ENCODE peak calls at places on chromosomes 3 and 15, in seven cellular contexts. One of them, this sample, is unnamed.

GRCh38 chr15:63985221-63986184 is 60.8 kb downstream of the DAPK2 start:
- DNase-seq in mesenchymal stem cell: no peak
- DNase-seq in neuronal stem cell: no peak
- DNase-seq in H1: no peak
- DNase-seq in IMR-90: peak
- DNase-seq in H9: no peak
- DNase-seq in trophoblast cell: no peak
- DNase-seq in this sample: no peak

GRCh38 chr3:136366289-136366688 is 116.1 kb downstream of the PCCB start:
- DNase-seq in trophoblast cell: peak
- DNase-seq in H9: no peak
- DNase-seq in H1: no peak
- DNase-seq in mesenchymal stem cell: peak
- DNase-seq in IMR-90: peak
- DNase-seq in neuronal stem cell: no peak
- DNase-seq in this sample: no peak

GRCh38 chr15:92898988-92899909 is 875 bp upstream of the CHD2 start:
- DNase-seq in neuronal stem cell: no peak
- DNase-seq in trophoblast cell: peak
- DNase-seq in IMR-90: peak
- DNase-seq in H1: no peak
- DNase-seq in H9: no peak
- DNase-seq in mesenchymal stem cell: no peak
- DNase-seq in this sample: no peak

GRCh38 chr3:21326704-21327103 is 424.3 kb downstream of the ZNF385D start:
- DNase-seq in neuronal stem cell: peak
- DNase-seq in trophoblast cell: peak
- DNase-seq in H1: no peak
- DNase-seq in IMR-90: peak
- DNase-seq in H9: no peak
- DNase-seq in mesenchymal stem cell: no peak
- DNase-seq in this sample: peak

GRCh38 chr3:196810963-196811581 is 56.6 kb upstream of the SENP5 start:
- DNase-seq in IMR-90: no peak
- DNase-seq in trophoblast cell: no peak
- DNase-seq in neuronal stem cell: no peak
- DNase-seq in H9: no peak
- DNase-seq in mesenchymal stem cell: no peak
- DNase-seq in H1: no peak
- DNase-seq in this sample: no peak

GRCh38 chr3:72451840-72452239 is 396.4 kb downstream of the SHQ1 start:
- DNase-seq in IMR-90: no peak
- DNase-seq in neuronal stem cell: no peak
- DNase-seq in trophoblast cell: no peak
- DNase-seq in H1: no peak
- DNase-seq in H9: no peak
- DNase-seq in mesenchymal stem cell: no peak
- DNase-seq in this sample: peak

GRCh38 chr3:47418167-47419082 is 37.6 kb downstream of the PTPN23 start:
- DNase-seq in mesenchymal stem cell: no peak
- DNase-seq in trophoblast cell: no peak
- DNase-seq in neuronal stem cell: no peak
- DNase-seq in H1: no peak
- DNase-seq in IMR-90: no peak
- DNase-seq in H9: no peak
- DNase-seq in this sample: peak

GRCh38 chr3:127750226-127751031 is 71.9 kb downstream of the MGLL start:
- DNase-seq in H9: no peak
- DNase-seq in IMR-90: peak
- DNase-seq in H1: no peak
- DNase-seq in neuronal stem cell: no peak
- DNase-seq in trophoblast cell: peak
- DNase-seq in mesenchymal stem cell: peak
- DNase-seq in this sample: no peak

GRCh38 chr15:88647362-88648105 is 8.7 kb downstream of the ISG20 start:
- DNase-seq in trophoblast cell: no peak
- DNase-seq in H9: peak
- DNase-seq in H1: no peak
- DNase-seq in mesenchymal stem cell: no peak
- DNase-seq in neuronal stem cell: no peak
- DNase-seq in IMR-90: no peak
- DNase-seq in this sample: no peak

GRCh38 chr3:167209011-167209410 is 171.1 kb downstream of the ZBBX start:
- DNase-seq in IMR-90: no peak
- DNase-seq in H1: no peak
- DNase-seq in neuronal stem cell: no peak
- DNase-seq in mesenchymal stem cell: no peak
- DNase-seq in H9: no peak
- DNase-seq in trophoblast cell: peak
- DNase-seq in this sample: peak

GRCh38 chr3:185937689-185938374 is at the start of gene TRA2B:
- DNase-seq in IMR-90: peak
- DNase-seq in mesenchymal stem cell: peak
- DNase-seq in trophoblast cell: peak
- DNase-seq in H1: peak
- DNase-seq in neuronal stem cell: peak
- DNase-seq in H9: peak
- DNase-seq in this sample: peak

GRCh38 chr3:29307229-29307796 is 26.4 kb downstream of the RBMS3 start:
- DNase-seq in mesenchymal stem cell: peak
- DNase-seq in IMR-90: peak
- DNase-seq in trophoblast cell: no peak
- DNase-seq in H1: no peak
- DNase-seq in neuronal stem cell: no peak
- DNase-seq in H9: no peak
- DNase-seq in this sample: no peak

GRCh38 chr3:73740041-73740440 is 115.3 kb upstream of the PDZRN3 start:
- DNase-seq in IMR-90: peak
- DNase-seq in trophoblast cell: no peak
- DNase-seq in neuronal stem cell: no peak
- DNase-seq in H1: no peak
- DNase-seq in H9: no peak
- DNase-seq in mesenchymal stem cell: peak
- DNase-seq in this sample: no peak

GRCh38 chr3:56491566-56491965 is 23.3 kb upstream of the ERC2 start:
- DNase-seq in mesenchymal stem cell: no peak
- DNase-seq in trophoblast cell: no peak
- DNase-seq in IMR-90: no peak
- DNase-seq in H9: no peak
- DNase-seq in H1: no peak
- DNase-seq in neuronal stem cell: no peak
- DNase-seq in this sample: no peak

GRCh38 chr3:12943124-12944021 is 102.0 kb upstream of the RPL32 start:
- DNase-seq in neuronal stem cell: no peak
- DNase-seq in IMR-90: no peak
- DNase-seq in trophoblast cell: no peak
- DNase-seq in H1: no peak
- DNase-seq in H9: no peak
- DNase-seq in mesenchymal stem cell: no peak
- DNase-seq in this sample: no peak

GRCh38 chr3:71503525-71504249 is 79.8 kb downstream of the FOXP1 start:
- DNase-seq in H9: no peak
- DNase-seq in H1: no peak
- DNase-seq in trophoblast cell: peak
- DNase-seq in mesenchymal stem cell: no peak
- DNase-seq in IMR-90: peak
- DNase-seq in neuronal stem cell: no peak
- DNase-seq in this sample: no peak

GRCh38 chr15:42037650-42038049 is 16.8 kb upstream of the PLA2G4E start:
- DNase-seq in trophoblast cell: no peak
- DNase-seq in mesenchymal stem cell: no peak
- DNase-seq in neuronal stem cell: no peak
- DNase-seq in IMR-90: no peak
- DNase-seq in H1: no peak
- DNase-seq in H9: no peak
- DNase-seq in this sample: no peak

GRCh38 chr3:134291300-134292254 is 40.9 kb upstream of the RYK start:
- DNase-seq in trophoblast cell: no peak
- DNase-seq in H9: no peak
- DNase-seq in neuronal stem cell: no peak
- DNase-seq in mesenchymal stem cell: peak
- DNase-seq in H1: no peak
- DNase-seq in IMR-90: peak
- DNase-seq in this sample: peak

DNA sequence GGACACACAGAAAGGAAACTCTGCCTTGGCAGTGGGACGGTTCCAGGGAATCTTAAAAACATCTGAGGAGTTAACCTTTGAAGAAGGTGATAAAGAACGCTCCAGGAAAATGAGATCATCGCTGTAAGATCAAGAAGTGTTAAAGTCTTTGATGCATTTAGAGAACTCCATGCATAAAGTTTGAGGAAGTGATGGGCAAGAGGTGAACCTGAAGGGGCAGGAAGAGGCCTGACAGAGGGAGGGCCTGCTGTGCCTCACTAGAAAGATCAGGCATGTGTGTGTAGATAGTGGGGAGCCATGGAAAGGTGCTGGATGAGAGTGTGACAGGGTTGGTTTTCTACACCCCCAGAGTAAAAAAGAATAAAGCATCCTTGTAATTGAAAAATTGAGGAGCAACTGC is 889.2 kb downstream of the MCTP2 start:
- DNase-seq in H1: no peak
- DNase-seq in mesenchymal stem cell: no peak
- DNase-seq in trophoblast cell: no peak
- DNase-seq in H9: no peak
- DNase-seq in IMR-90: no peak
- DNase-seq in neuronal stem cell: no peak
- DNase-seq in this sample: peak
- H4K8ac ChIP-seq in H1: no peak
- H4K8ac ChIP-seq in mesenchymal stem cell: no peak
- H4K8ac ChIP-seq in trophoblast cell: no peak
- H4K8ac ChIP-seq in H9: no peak
- H4K8ac ChIP-seq in IMR-90: no peak
- H4K8ac ChIP-seq in neuronal stem cell: no peak
- H4K8ac ChIP-seq in this sample: no peak

GRCh38 chr15:65583701-65584100 is 27.2 kb downstream of the INTS14 start:
- DNase-seq in trophoblast cell: no peak
- DNase-seq in mesenchymal stem cell: peak
- DNase-seq in H9: no peak
- DNase-seq in IMR-90: peak
- DNase-seq in H1: no peak
- DNase-seq in neuronal stem cell: peak
- DNase-seq in this sample: peak
- H4K8ac ChIP-seq in trophoblast cell: no peak
- H4K8ac ChIP-seq in mesenchymal stem cell: no peak
- H4K8ac ChIP-seq in H9: no peak
- H4K8ac ChIP-seq in IMR-90: no peak
- H4K8ac ChIP-seq in H1: no peak
- H4K8ac ChIP-seq in neuronal stem cell: no peak
- H4K8ac ChIP-seq in this sample: no peak

GRCh38 chr15:58515807-58516206 is 84.0 kb downstream of the LIPC start:
- DNase-seq in IMR-90: no peak
- DNase-seq in H1: no peak
- DNase-seq in H9: no peak
- DNase-seq in trophoblast cell: no peak
- DNase-seq in mesenchymal stem cell: no peak
- DNase-seq in neuronal stem cell: no peak
- DNase-seq in this sample: no peak
- H4K8ac ChIP-seq in IMR-90: no peak
- H4K8ac ChIP-seq in H1: no peak
- H4K8ac ChIP-seq in H9: no peak
- H4K8ac ChIP-seq in trophoblast cell: no peak
- H4K8ac ChIP-seq in mesenchymal stem cell: no peak
- H4K8ac ChIP-seq in neuronal stem cell: no peak
- H4K8ac ChIP-seq in this sample: no peak

GRCh38 chr3:95172144-95172543 is 1109.3 kb downstream of the NSUN3 start:
- DNase-seq in neuronal stem cell: no peak
- DNase-seq in IMR-90: no peak
- DNase-seq in mesenchymal stem cell: no peak
- DNase-seq in H1: no peak
- DNase-seq in H9: no peak
- DNase-seq in trophoblast cell: no peak
- DNase-seq in this sample: no peak

GRCh38 chr3:95162794-95163193 is 1099.9 kb downstream of the NSUN3 start:
- DNase-seq in trophoblast cell: no peak
- DNase-seq in neuronal stem cell: no peak
- DNase-seq in H1: no peak
- DNase-seq in IMR-90: no peak
- DNase-seq in H9: no peak
- DNase-seq in mesenchymal stem cell: no peak
- DNase-seq in this sample: no peak

GRCh38 chr3:95168526-95168925 is 1105.7 kb downstream of the NSUN3 start:
- DNase-seq in H9: no peak
- DNase-seq in mesenchymal stem cell: no peak
- DNase-seq in IMR-90: no peak
- DNase-seq in neuronal stem cell: no peak
- DNase-seq in H1: no peak
- DNase-seq in trophoblast cell: no peak
- DNase-seq in this sample: no peak

GRCh38 chr3:95172549-95172948 is 1109.7 kb downstream of the NSUN3 start:
- DNase-seq in H1: no peak
- DNase-seq in mesenchymal stem cell: no peak
- DNase-seq in H9: no peak
- DNase-seq in neuronal stem cell: no peak
- DNase-seq in trophoblast cell: no peak
- DNase-seq in IMR-90: no peak
- DNase-seq in this sample: peak

GRCh38 chr3:95167748-95168147 is 1104.9 kb downstream of the NSUN3 start:
- DNase-seq in IMR-90: no peak
- DNase-seq in neuronal stem cell: no peak
- DNase-seq in H9: no peak
- DNase-seq in H1: no peak
- DNase-seq in trophoblast cell: no peak
- DNase-seq in mesenchymal stem cell: no peak
- DNase-seq in this sample: no peak
- H4K8ac ChIP-seq in IMR-90: no peak
- H4K8ac ChIP-seq in neuronal stem cell: no peak
- H4K8ac ChIP-seq in H9: no peak
- H4K8ac ChIP-seq in H1: no peak
- H4K8ac ChIP-seq in trophoblast cell: no peak
- H4K8ac ChIP-seq in mesenchymal stem cell: no peak
- H4K8ac ChIP-seq in this sample: no peak

GRCh38 chr3:80733522-80734176 is 965.9 kb upstream of the ROBO1 start:
- DNase-seq in H9: no peak
- DNase-seq in trophoblast cell: peak
- DNase-seq in IMR-90: peak
- DNase-seq in neuronal stem cell: no peak
- DNase-seq in H1: no peak
- DNase-seq in mesenchymal stem cell: peak
- DNase-seq in this sample: peak
- H4K8ac ChIP-seq in H9: no peak
- H4K8ac ChIP-seq in trophoblast cell: no peak
- H4K8ac ChIP-seq in IMR-90: no peak
- H4K8ac ChIP-seq in neuronal stem cell: no peak
- H4K8ac ChIP-seq in H1: no peak
- H4K8ac ChIP-seq in mesenchymal stem cell: no peak
- H4K8ac ChIP-seq in this sample: no peak

This sample was measured in mesendoderm.